ENCODE peak calls at places on chromosomes 2 and 18, in eight cellular contexts. U, P, S, N, J, I, A and T are unnamed samples.
A peak's percentile ranks its signal among the peaks of the same experiment; 100 is the strongest.

GRCh38 chr18:56789889-56790180 is 138.7 kb downstream of the WDR7 start:
- DNase-seq in U (no peak), P (no peak), S (no peak), N (no peak), J (no peak), I (no peak), A (no peak), T (no peak)

GRCh38 chr18:40866013-40866644 is 1088.9 kb upstream of the PIK3C3 start:
- DNase-seq in U (no peak), P (no peak), S (no peak), N (no peak), J (no peak), I (no peak), A (no peak), T (no peak)

GRCh38 chr2:6526093-6526824 is 339.4 kb downstream of the CMPK2 start:
- DNase-seq in U (peak; percentile 13), P (no peak), S (no peak), N (peak; percentile 10), J (peak; percentile 6), I (no peak), A (no peak), T (no peak)

GRCh38 chr2:46984642-46985476 is 69.3 kb upstream of the MCFD2 start:
- DNase-seq in U (peak; percentile 69), P (peak; percentile 52), S (peak; percentile 97), N (no peak), J (peak; percentile 89), I (no peak), A (no peak), T (no peak)

GRCh38 chr2:154368148-154368547 is 330.3 kb upstream of the KCNJ3 start:
- DNase-seq in U (no peak), P (no peak), S (no peak), N (no peak), J (no peak), I (no peak), A (no peak), T (no peak)

GRCh38 chr2:134590679-134591078 is 128.1 kb downstream of the TMEM163 start:
- DNase-seq in U (no peak), P (no peak), S (no peak), N (no peak), J (no peak), I (no peak), A (no peak), T (no peak)

GRCh38 chr2:47569658-47570398 is 166.9 kb downstream of the MSH2 start:
- DNase-seq in U (no peak), P (no peak), S (no peak), N (peak; percentile 13), J (peak; percentile 15), I (peak; percentile 5), A (no peak), T (no peak)

GRCh38 chr2:23586691-23587090 is 201.7 kb downstream of the KLHL29 start:
- DNase-seq in U (no peak), P (no peak), S (no peak), N (no peak), J (no peak), I (no peak), A (no peak), T (no peak)

GRCh38 chr2:130977461-130978050 is 115.7 kb downstream of the FAM168B start:
- DNase-seq in U (no peak), P (no peak), S (no peak), N (no peak), J (no peak), I (no peak), A (no peak), T (no peak)

GRCh38 chr2:33555681-33556080 is 43.4 kb downstream of the FAM98A start:
- DNase-seq in U (no peak), P (no peak), S (no peak), N (no peak), J (no peak), I (no peak), A (no peak), T (no peak)

GRCh38 chr2:237964578-237965404 is 2.0 kb upstream of the UBE2F start:
- DNase-seq in U (no peak), P (no peak), S (no peak), N (no peak), J (peak; percentile 31), I (no peak), A (no peak), T (no peak)

GRCh38 chr2:15049096-15049993 is 416.8 kb downstream of the LRATD1 start:
- DNase-seq in U (no peak), P (no peak), S (no peak), N (no peak), J (no peak), I (no peak), A (no peak), T (no peak)

GRCh38 chr2:25063876-25064660 is 22.2 kb downstream of the EFR3B start:
- DNase-seq in U (no peak), P (no peak), S (no peak), N (no peak), J (no peak), I (no peak), A (no peak), T (no peak)

GRCh38 chr2:15942711-15943345 is 2.5 kb downstream of the MYCN start:
- DNase-seq in U (no peak), P (no peak), S (no peak), N (peak; percentile 19), J (no peak), I (no peak), A (no peak), T (no peak)

GRCh38 chr2:160457588-160457987 is 36.0 kb downstream of the RBMS1 start:
- DNase-seq in U (no peak), P (no peak), S (no peak), N (no peak), J (no peak), I (no peak), A (no peak), T (no peak)

DNA sequence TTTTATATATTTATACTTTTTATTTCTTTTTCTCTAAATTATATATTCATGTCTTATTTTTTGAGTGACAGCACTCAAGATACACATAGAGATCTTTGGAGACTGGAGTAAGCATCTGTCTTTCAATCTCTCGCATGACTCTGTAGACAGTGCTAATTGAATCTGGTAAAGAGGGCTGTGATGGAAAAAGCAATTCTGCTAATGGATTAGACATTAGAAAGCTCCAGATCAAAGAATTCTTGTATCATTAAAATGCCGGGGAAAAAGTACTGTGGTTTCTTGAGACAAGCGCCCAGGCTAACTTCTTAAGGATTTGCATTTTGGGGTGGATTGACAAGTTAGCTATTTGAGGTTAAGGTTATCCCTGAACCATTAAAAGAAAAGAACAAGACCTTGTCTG is 383.1 kb upstream of the TNP1 start:
- DNase-seq in U (no peak), P (no peak), S (no peak), N (no peak), J (no peak), I (no peak), A (no peak), T (no peak)
- TF ChIP-seq CTCF in U (no peak), P (no peak), S (no peak), N (no peak), J (no peak), I (no peak), A (no peak), T (no peak)

GRCh38 chr2:191299866-191300265 is 54.7 kb downstream of the MYO1B start:
- DNase-seq in U (no peak), P (no peak), S (no peak), N (no peak), J (no peak), I (no peak), A (no peak), T (no peak)

GRCh38 chr2:191296083-191297006 is 51.1 kb downstream of the MYO1B start:
- DNase-seq in U (no peak), P (no peak), S (no peak), N (no peak), J (no peak), I (no peak), A (no peak), T (no peak)

GRCh38 chr2:191298306-191298705 is 53.1 kb downstream of the MYO1B start:
- DNase-seq in U (no peak), P (no peak), S (peak; percentile 67), N (no peak), J (peak; percentile 59), I (no peak), A (no peak), T (no peak)

GRCh38 chr2:191297031-191297430 is 51.8 kb downstream of the MYO1B start:
- DNase-seq in U (no peak), P (no peak), S (no peak), N (no peak), J (peak; percentile 53), I (no peak), A (no peak), T (no peak)

GRCh38 chr2:191299009-191299408 is 53.8 kb downstream of the MYO1B start:
- DNase-seq in U (no peak), P (no peak), S (no peak), N (no peak), J (peak; percentile 38), I (no peak), A (no peak), T (no peak)
- TF ChIP-seq CTCF in U (no peak), P (peak; percentile 28), S (peak; percentile 70), N (no peak), J (peak; percentile 52), I (no peak), A (no peak), T (no peak)

GRCh38 chr18:49177812-49178211 is 227.0 kb upstream of the SMAD7 start:
- DNase-seq in U (no peak), P (no peak), S (peak; percentile 26), N (no peak), J (peak; percentile 73), I (no peak), A (no peak), T (no peak)

GRCh38 chr18:49175476-49175875 is 224.7 kb upstream of the SMAD7 start:
- DNase-seq in U (no peak), P (no peak), S (no peak), N (no peak), J (no peak), I (no peak), A (no peak), T (no peak)

GRCh38 chr18:49177071-49177470 is 226.3 kb upstream of the SMAD7 start:
- DNase-seq in U (no peak), P (no peak), S (no peak), N (no peak), J (no peak), I (no peak), A (no peak), T (no peak)

GRCh38 chr18:49179222-49179621 is 228.5 kb upstream of the SMAD7 start:
- DNase-seq in U (no peak), P (no peak), S (no peak), N (no peak), J (no peak), I (no peak), A (no peak), T (no peak)

DNA sequence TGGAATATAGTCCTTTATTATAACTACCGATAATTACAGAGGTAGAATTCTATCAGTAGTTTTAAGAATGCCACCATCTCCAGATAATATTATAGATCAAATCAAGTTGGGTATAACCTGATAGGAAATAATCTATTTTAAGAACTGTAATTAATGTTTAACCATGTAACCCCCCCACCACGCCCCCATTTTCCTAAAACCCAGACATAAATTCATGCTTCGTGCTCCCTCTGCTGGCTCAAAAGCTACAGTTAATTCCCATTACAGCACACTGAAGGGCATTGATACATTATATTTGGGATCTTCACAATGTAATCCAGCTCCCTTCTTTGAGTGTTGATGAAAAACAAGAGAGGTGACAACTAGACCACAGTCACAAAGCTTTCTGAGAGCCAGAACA is 228.0 kb upstream of the SMAD7 start:
- DNase-seq in U (peak; percentile 19), P (peak; percentile 20), S (no peak), N (peak; percentile 18), J (peak; percentile 46), I (no peak), A (no peak), T (no peak)
- TF ChIP-seq CTCF in U (peak; percentile 69), P (peak; percentile 59), S (peak; percentile 79), N (peak; percentile 44), J (peak; percentile 80), I (peak; percentile 68), A (peak; percentile 29), T (peak; percentile 53)

GRCh38 chr2:8790739-8791162 is 46.7 kb downstream of the KIDINS220 start:
- DNase-seq in U (no peak), P (no peak), S (no peak), N (no peak), J (no peak), I (no peak), A (no peak), T (no peak)
- TF ChIP-seq CTCF in U (no peak), P (no peak), S (no peak), N (no peak), J (no peak), I (no peak), A (no peak), T (no peak)